ENCODE peak calls at places on chromosomes 2 and 18, in eight cellular contexts. One of them, this sample, is unnamed.

GRCh38 chr2:134357814-134358213 is 103.9 kb downstream of the MGAT5 start:
- DNase-seq in lower lobe of right lung: no peak
- DNase-seq in DMS79: no peak
- DNase-seq in smooth muscle cell of the brain vasculature: no peak
- DNase-seq in D721Med: no peak
- DNase-seq in RPMI7951: no peak
- DNase-seq in mucosa of gallbladder: no peak
- DNase-seq in brain microvascular endothelial cell: no peak
- DNase-seq in this sample: no peak

GRCh38 chr18:41939326-41939725 is 15.7 kb upstream of the PIK3C3 start:
- DNase-seq in lower lobe of right lung: no peak
- DNase-seq in DMS79: no peak
- DNase-seq in smooth muscle cell of the brain vasculature: no peak
- DNase-seq in D721Med: no peak
- DNase-seq in RPMI7951: no peak
- DNase-seq in mucosa of gallbladder: no peak
- DNase-seq in brain microvascular endothelial cell: peak; percentile 14
- DNase-seq in this sample: no peak

GRCh38 chr2:178420463-178420990 is 30.4 kb downstream of the PRKRA start:
- DNase-seq in lower lobe of right lung: no peak
- DNase-seq in DMS79: no peak
- DNase-seq in smooth muscle cell of the brain vasculature: no peak
- DNase-seq in D721Med: no peak
- DNase-seq in RPMI7951: no peak
- DNase-seq in mucosa of gallbladder: no peak
- DNase-seq in brain microvascular endothelial cell: no peak
- DNase-seq in this sample: no peak

GRCh38 chr2:150542692-150543091 is 55.2 kb upstream of the RND3 start:
- DNase-seq in lower lobe of right lung: no peak
- DNase-seq in DMS79: no peak
- DNase-seq in smooth muscle cell of the brain vasculature: no peak
- DNase-seq in D721Med: no peak
- DNase-seq in RPMI7951: no peak
- DNase-seq in mucosa of gallbladder: no peak
- DNase-seq in brain microvascular endothelial cell: no peak
- DNase-seq in this sample: no peak

GRCh38 chr18:51253476-51253875 is 56.0 kb upstream of the MEX3C start:
- DNase-seq in lower lobe of right lung: no peak
- DNase-seq in DMS79: no peak
- DNase-seq in smooth muscle cell of the brain vasculature: no peak
- DNase-seq in D721Med: no peak
- DNase-seq in RPMI7951: no peak
- DNase-seq in mucosa of gallbladder: no peak
- DNase-seq in brain microvascular endothelial cell: no peak
- DNase-seq in this sample: no peak

GRCh38 chr18:45122510-45122909 is 441.8 kb downstream of the SETBP1 start:
- DNase-seq in lower lobe of right lung: no peak
- DNase-seq in DMS79: no peak
- DNase-seq in smooth muscle cell of the brain vasculature: no peak
- DNase-seq in D721Med: no peak
- DNase-seq in RPMI7951: peak; percentile 58
- DNase-seq in mucosa of gallbladder: no peak
- DNase-seq in brain microvascular endothelial cell: no peak
- DNase-seq in this sample: no peak

GRCh38 chr2:95115418-95115817 is 6.2 kb downstream of the MRPS5 start:
- DNase-seq in lower lobe of right lung: peak; percentile 75
- DNase-seq in DMS79: peak; percentile 32
- DNase-seq in smooth muscle cell of the brain vasculature: peak; percentile 24
- DNase-seq in D721Med: peak; percentile 51
- DNase-seq in RPMI7951: peak; percentile 61
- DNase-seq in mucosa of gallbladder: peak; percentile 68
- DNase-seq in brain microvascular endothelial cell: peak; percentile 34
- DNase-seq in this sample: peak; percentile 84

GRCh38 chr18:23231340-23232021 is 96.2 kb downstream of the CABLES1 start:
- DNase-seq in lower lobe of right lung: peak; percentile 51
- DNase-seq in DMS79: no peak
- DNase-seq in smooth muscle cell of the brain vasculature: peak; percentile 31
- DNase-seq in D721Med: no peak
- DNase-seq in RPMI7951: peak; percentile 96
- DNase-seq in mucosa of gallbladder: peak; percentile 75
- DNase-seq in brain microvascular endothelial cell: peak; percentile 98
- DNase-seq in this sample: peak; percentile 79

GRCh38 chr2:179172894-179173293 is 91.7 kb downstream of the SESTD1 start:
- DNase-seq in lower lobe of right lung: no peak
- DNase-seq in DMS79: no peak
- DNase-seq in smooth muscle cell of the brain vasculature: no peak
- DNase-seq in D721Med: no peak
- DNase-seq in RPMI7951: no peak
- DNase-seq in mucosa of gallbladder: no peak
- DNase-seq in brain microvascular endothelial cell: no peak
- DNase-seq in this sample: no peak

GRCh38 chr2:170313636-170314348 is 135.8 kb downstream of the MYO3B start:
- DNase-seq in lower lobe of right lung: no peak
- DNase-seq in DMS79: no peak
- DNase-seq in smooth muscle cell of the brain vasculature: no peak
- DNase-seq in D721Med: no peak
- DNase-seq in RPMI7951: peak; percentile 59
- DNase-seq in mucosa of gallbladder: no peak
- DNase-seq in brain microvascular endothelial cell: no peak
- DNase-seq in this sample: no peak

GRCh38 chr2:118848381-118849225 is 1.2 kb upstream of the EN1 start:
- DNase-seq in lower lobe of right lung: no peak
- DNase-seq in DMS79: no peak
- DNase-seq in smooth muscle cell of the brain vasculature: no peak
- DNase-seq in D721Med: no peak
- DNase-seq in RPMI7951: no peak
- DNase-seq in mucosa of gallbladder: no peak
- DNase-seq in brain microvascular endothelial cell: no peak
- DNase-seq in this sample: no peak

GRCh38 chr2:223995569-223995968 is 38.3 kb downstream of the MRPL44 start:
- DNase-seq in lower lobe of right lung: no peak
- DNase-seq in DMS79: no peak
- DNase-seq in smooth muscle cell of the brain vasculature: no peak
- DNase-seq in D721Med: no peak
- DNase-seq in RPMI7951: peak; percentile 60
- DNase-seq in mucosa of gallbladder: no peak
- DNase-seq in brain microvascular endothelial cell: peak; percentile 46
- DNase-seq in this sample: no peak

GRCh38 chr2:230254152-230254881 is 28.8 kb downstream of the SP140 start:
- DNase-seq in lower lobe of right lung: no peak
- DNase-seq in DMS79: no peak
- DNase-seq in smooth muscle cell of the brain vasculature: no peak
- DNase-seq in D721Med: no peak
- DNase-seq in RPMI7951: no peak
- DNase-seq in mucosa of gallbladder: no peak
- DNase-seq in brain microvascular endothelial cell: no peak
- DNase-seq in this sample: no peak

GRCh38 chr18:78244779-78245178 is 734.8 kb upstream of the SALL3 start:
- DNase-seq in lower lobe of right lung: no peak
- DNase-seq in DMS79: no peak
- DNase-seq in smooth muscle cell of the brain vasculature: no peak
- DNase-seq in D721Med: no peak
- DNase-seq in RPMI7951: no peak
- DNase-seq in mucosa of gallbladder: no peak
- DNase-seq in brain microvascular endothelial cell: no peak
- DNase-seq in this sample: peak; percentile 31

GRCh38 chr2:55901322-55901721 is 22.3 kb downstream of the EFEMP1 start:
- DNase-seq in lower lobe of right lung: no peak
- DNase-seq in DMS79: no peak
- DNase-seq in smooth muscle cell of the brain vasculature: no peak
- DNase-seq in D721Med: no peak
- DNase-seq in RPMI7951: peak; percentile 41
- DNase-seq in mucosa of gallbladder: no peak
- DNase-seq in brain microvascular endothelial cell: no peak
- DNase-seq in this sample: no peak

GRCh38 chr2:156837635-156838034 is 401.5 kb downstream of the GPD2 start:
- DNase-seq in lower lobe of right lung: no peak
- DNase-seq in DMS79: no peak
- DNase-seq in smooth muscle cell of the brain vasculature: no peak
- DNase-seq in D721Med: no peak
- DNase-seq in RPMI7951: no peak
- DNase-seq in mucosa of gallbladder: no peak
- DNase-seq in brain microvascular endothelial cell: no peak
- DNase-seq in this sample: no peak

GRCh38 chr2:52135235-52135634 is 1103.3 kb upstream of the NRXN1 start:
- DNase-seq in lower lobe of right lung: no peak
- DNase-seq in DMS79: no peak
- DNase-seq in smooth muscle cell of the brain vasculature: no peak
- DNase-seq in D721Med: no peak
- DNase-seq in RPMI7951: no peak
- DNase-seq in mucosa of gallbladder: no peak
- DNase-seq in brain microvascular endothelial cell: no peak
- DNase-seq in this sample: no peak

GRCh38 chr2:120578576-120579352 is 156.9 kb upstream of the GLI2 start:
- DNase-seq in lower lobe of right lung: no peak
- DNase-seq in DMS79: no peak
- DNase-seq in smooth muscle cell of the brain vasculature: no peak
- DNase-seq in D721Med: no peak
- DNase-seq in RPMI7951: no peak
- DNase-seq in mucosa of gallbladder: no peak
- DNase-seq in brain microvascular endothelial cell: no peak
- DNase-seq in this sample: peak; percentile 11

GRCh38 chr2:23381084-23381483 is 3.9 kb upstream of the KLHL29 start:
- DNase-seq in lower lobe of right lung: peak; percentile 86
- DNase-seq in DMS79: peak; percentile 17
- DNase-seq in smooth muscle cell of the brain vasculature: no peak
- DNase-seq in D721Med: no peak
- DNase-seq in RPMI7951: peak; percentile 80
- DNase-seq in mucosa of gallbladder: peak; percentile 77
- DNase-seq in brain microvascular endothelial cell: peak; percentile 87
- DNase-seq in this sample: peak; percentile 41

GRCh38 chr2:211371465-211371864 is 815.1 kb downstream of the CPS1 start:
- DNase-seq in lower lobe of right lung: no peak
- DNase-seq in DMS79: no peak
- DNase-seq in smooth muscle cell of the brain vasculature: no peak
- DNase-seq in D721Med: no peak
- DNase-seq in RPMI7951: no peak
- DNase-seq in mucosa of gallbladder: no peak
- DNase-seq in brain microvascular endothelial cell: no peak
- DNase-seq in this sample: peak; percentile 29

GRCh38 chr18:14914771-14915170 is 166.8 kb downstream of the ANKRD30B start:
- DNase-seq in lower lobe of right lung: no peak
- DNase-seq in DMS79: no peak
- DNase-seq in smooth muscle cell of the brain vasculature: no peak
- DNase-seq in D721Med: no peak
- DNase-seq in RPMI7951: peak; percentile 33
- DNase-seq in mucosa of gallbladder: no peak
- DNase-seq in brain microvascular endothelial cell: no peak
- DNase-seq in this sample: peak; percentile 0

GRCh38 chr2:157418215-157418614 is 25.7 kb downstream of the CYTIP start:
- DNase-seq in lower lobe of right lung: no peak
- DNase-seq in DMS79: no peak
- DNase-seq in smooth muscle cell of the brain vasculature: no peak
- DNase-seq in D721Med: no peak
- DNase-seq in RPMI7951: no peak
- DNase-seq in mucosa of gallbladder: no peak
- DNase-seq in brain microvascular endothelial cell: no peak
- DNase-seq in this sample: no peak

GRCh38 chr2:122583159-122583917 is 827.9 kb downstream of the TSN start:
- DNase-seq in lower lobe of right lung: no peak
- DNase-seq in DMS79: no peak
- DNase-seq in smooth muscle cell of the brain vasculature: no peak
- DNase-seq in D721Med: no peak
- DNase-seq in RPMI7951: no peak
- DNase-seq in mucosa of gallbladder: no peak
- DNase-seq in brain microvascular endothelial cell: no peak
- DNase-seq in this sample: no peak

GRCh38 chr2:102049756-102050443 is 58.1 kb downstream of the IL1R2 start:
- DNase-seq in lower lobe of right lung: no peak
- DNase-seq in DMS79: no peak
- DNase-seq in smooth muscle cell of the brain vasculature: no peak
- DNase-seq in D721Med: no peak
- DNase-seq in RPMI7951: peak; percentile 48
- DNase-seq in mucosa of gallbladder: no peak
- DNase-seq in brain microvascular endothelial cell: no peak
- DNase-seq in this sample: no peak

GRCh38 chr18:68449292-68449691 is 265.6 kb downstream of the TMX3 start:
- DNase-seq in lower lobe of right lung: no peak
- DNase-seq in DMS79: no peak
- DNase-seq in smooth muscle cell of the brain vasculature: no peak
- DNase-seq in D721Med: no peak
- DNase-seq in RPMI7951: peak; percentile 42
- DNase-seq in mucosa of gallbladder: no peak
- DNase-seq in brain microvascular endothelial cell: peak; percentile 77
- DNase-seq in this sample: no peak

GRCh38 chr2:23498941-23499340 is 114.0 kb downstream of the KLHL29 start:
- DNase-seq in lower lobe of right lung: no peak
- DNase-seq in DMS79: no peak
- DNase-seq in smooth muscle cell of the brain vasculature: no peak
- DNase-seq in D721Med: no peak
- DNase-seq in RPMI7951: peak; percentile 11
- DNase-seq in mucosa of gallbladder: no peak
- DNase-seq in brain microvascular endothelial cell: no peak
- DNase-seq in this sample: no peak

GRCh38 chr2:55112229-55113016 is 62.2 kb upstream of the RTN4 start:
- DNase-seq in lower lobe of right lung: peak; percentile 61
- DNase-seq in DMS79: peak; percentile 35
- DNase-seq in smooth muscle cell of the brain vasculature: peak; percentile 75
- DNase-seq in D721Med: no peak
- DNase-seq in RPMI7951: peak; percentile 65
- DNase-seq in mucosa of gallbladder: peak; percentile 71
- DNase-seq in brain microvascular endothelial cell: peak; percentile 69
- DNase-seq in this sample: peak; percentile 37

GRCh38 chr18:52822160-52822559 is 482.2 kb downstream of the DCC start:
- DNase-seq in lower lobe of right lung: no peak
- DNase-seq in DMS79: no peak
- DNase-seq in smooth muscle cell of the brain vasculature: no peak
- DNase-seq in D721Med: no peak
- DNase-seq in RPMI7951: no peak
- DNase-seq in mucosa of gallbladder: no peak
- DNase-seq in brain microvascular endothelial cell: no peak
- DNase-seq in this sample: no peak

GRCh38 chr2:199100326-199101110 is 357.2 kb downstream of the SATB2 start:
- DNase-seq in lower lobe of right lung: no peak
- DNase-seq in DMS79: no peak
- DNase-seq in smooth muscle cell of the brain vasculature: no peak
- DNase-seq in D721Med: no peak
- DNase-seq in RPMI7951: peak; percentile 83
- DNase-seq in mucosa of gallbladder: no peak
- DNase-seq in brain microvascular endothelial cell: no peak
- DNase-seq in this sample: no peak

GRCh38 chr2:12350821-12351220 is 365.9 kb upstream of the TRIB2 start:
- DNase-seq in lower lobe of right lung: no peak
- DNase-seq in DMS79: no peak
- DNase-seq in smooth muscle cell of the brain vasculature: no peak
- DNase-seq in D721Med: no peak
- DNase-seq in RPMI7951: peak; percentile 61
- DNase-seq in mucosa of gallbladder: no peak
- DNase-seq in brain microvascular endothelial cell: no peak
- DNase-seq in this sample: no peak

GRCh38 chr2:168245074-168245825 is 2.1 kb downstream of the STK39 start:
- DNase-seq in lower lobe of right lung: no peak
- DNase-seq in DMS79: no peak
- DNase-seq in smooth muscle cell of the brain vasculature: no peak
- DNase-seq in D721Med: no peak
- DNase-seq in RPMI7951: no peak
- DNase-seq in mucosa of gallbladder: no peak
- DNase-seq in brain microvascular endothelial cell: no peak
- DNase-seq in this sample: no peak